ENCODE peak calls at places on chromosome 5, in nine cellular contexts. D is heart left ventricle, F is AG04450, N is HL-60, X is lung, U is breast epithelium, T is pancreas, P is kidney, Y is astrocyte of the cerebellum. B is an unnamed sample.

GRCh38 chr5:134018986-134019316 is 14.2 kb upstream of the VDAC1 start:
- DNase-seq in D (no peak), F (no peak), N (no peak), X (no peak), U (no peak), T (no peak), P (no peak), Y (no peak), B (no peak)

GRCh38 chr5:31639488-31640011 is 619 bp downstream of the PDZD2 start:
- DNase-seq in D (peak; percentile 20), F (no peak), N (no peak), X (no peak), U (no peak), T (no peak), P (peak; percentile 68), Y (no peak), B (no peak)

GRCh38 chr5:91311697-91312501 is 71.2 kb downstream of the ARRDC3 start:
- DNase-seq in D (peak; percentile 56), F (peak; percentile 96), N (peak; percentile 36), X (peak; percentile 87), U (no peak), T (peak; percentile 33), P (peak; percentile 88), Y (peak; percentile 99), B (peak; percentile 99)

GRCh38 chr5:135135530-135136201 is 101.6 kb upstream of the PITX1 start:
- DNase-seq in D (no peak), F (no peak), N (peak; percentile 42), X (no peak), U (no peak), T (no peak), P (peak; percentile 77), Y (peak; percentile 12), B (no peak)

GRCh38 chr5:54259090-54259489 is 51.3 kb downstream of the ARL15 start:
- DNase-seq in D (no peak), F (no peak), N (no peak), X (no peak), U (no peak), T (no peak), P (no peak), Y (no peak), B (no peak)

GRCh38 chr5:65946198-65946745 is 19.9 kb downstream of the ERBIN start:
- DNase-seq in D (no peak), F (no peak), N (no peak), X (no peak), U (no peak), T (no peak), P (no peak), Y (no peak), B (no peak)

GRCh38 chr5:172561151-172561550 is 79.9 kb upstream of the NEURL1B start:
- DNase-seq in D (no peak), F (no peak), N (no peak), X (no peak), U (no peak), T (no peak), P (no peak), Y (no peak), B (no peak)

GRCh38 chr5:127111112-127111511 is 37.8 kb upstream of the C5orf63 start:
- DNase-seq in D (no peak), F (no peak), N (no peak), X (no peak), U (no peak), T (no peak), P (no peak), Y (no peak), B (no peak)

GRCh38 chr5:3394046-3394597 is 201.5 kb upstream of the IRX1 start:
- DNase-seq in D (no peak), F (no peak), N (no peak), X (peak; percentile 20), U (no peak), T (no peak), P (no peak), Y (no peak), B (no peak)

GRCh38 chr5:134840811-134841210 is 5.0 kb upstream of the C5orf24 start:
- DNase-seq in D (no peak), F (no peak), N (no peak), X (no peak), U (no peak), T (no peak), P (no peak), Y (no peak), B (no peak)

GRCh38 chr5:16656561-16657191 is 39.9 kb upstream of the RETREG1 start:
- DNase-seq in D (no peak), F (no peak), N (no peak), X (no peak), U (no peak), T (no peak), P (no peak), Y (peak; percentile 53), B (no peak)

GRCh38 chr5:158856295-158856694 is 243.4 kb downstream of the EBF1 start:
- DNase-seq in D (no peak), F (no peak), N (no peak), X (no peak), U (no peak), T (no peak), P (no peak), Y (no peak), B (no peak)

GRCh38 chr5:126358525-126358924 is 64.7 kb upstream of the GRAMD2B start:
- DNase-seq in D (no peak), F (no peak), N (no peak), X (no peak), U (no peak), T (no peak), P (no peak), Y (peak; percentile 18), B (no peak)

GRCh38 chr5:169580964-169581363 is 2.6 kb upstream of the SPDL1 start:
- DNase-seq in D (no peak), F (no peak), N (no peak), X (no peak), U (no peak), T (no peak), P (no peak), Y (no peak), B (no peak)

GRCh38 chr5:190366-191035 is 794 bp upstream of the LRRC14B start:
- DNase-seq in D (no peak), F (no peak), N (no peak), X (no peak), U (no peak), T (no peak), P (no peak), Y (no peak), B (no peak)

GRCh38 chr5:138336952-138337684 is 948 bp upstream of the FAM53C start:
- DNase-seq in D (peak; percentile 80), F (peak; percentile 42), N (peak; percentile 75), X (peak; percentile 81), U (peak; percentile 72), T (peak; percentile 79), P (no peak), Y (peak; percentile 47), B (no peak)

GRCh38 chr5:146284016-146284415 is 54.6 kb upstream of the POU4F3 start:
- DNase-seq in D (no peak), F (no peak), N (no peak), X (no peak), U (no peak), T (no peak), P (no peak), Y (no peak), B (no peak)

GRCh38 chr5:56183507-56183906 is 49.6 kb downstream of the ANKRD55 start:
- DNase-seq in D (no peak), F (peak; percentile 80), N (no peak), X (no peak), U (no peak), T (no peak), P (no peak), Y (peak; percentile 82), B (peak; percentile 64)

DNA sequence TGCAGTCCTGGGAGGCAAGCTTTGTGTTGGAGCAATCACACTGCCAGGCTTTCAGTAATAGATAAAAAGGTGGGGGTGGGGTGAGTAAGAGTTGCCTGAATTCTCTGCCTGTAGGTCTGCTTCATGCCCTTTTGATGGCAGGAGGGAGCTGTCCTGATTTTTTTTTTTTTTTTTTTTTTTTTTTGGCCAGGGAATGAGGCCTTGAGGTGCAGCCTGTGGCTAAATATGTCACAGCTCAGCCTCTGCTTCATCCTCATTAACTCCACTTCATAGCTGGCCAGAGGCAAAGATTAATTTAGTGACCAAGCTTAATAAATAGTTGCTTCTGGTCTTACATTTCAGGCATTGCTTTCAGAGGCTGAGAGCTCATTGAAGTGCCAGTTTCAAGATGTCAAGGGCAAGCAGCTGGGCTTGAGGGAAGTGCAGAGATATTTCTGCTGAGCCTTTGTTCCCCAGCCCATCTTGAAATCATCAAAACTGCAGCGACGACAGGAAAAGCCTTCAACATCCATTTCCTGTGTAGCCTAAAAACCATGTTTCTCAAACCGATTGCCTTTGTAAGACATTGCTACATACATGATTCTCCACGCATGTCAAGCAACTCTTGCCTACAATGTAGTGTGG is 134.7 kb downstream of the MACIR start:
- DNase-seq in D (peak; percentile 10), F (no peak), N (peak; percentile 63), X (no peak), U (no peak), T (no peak), P (no peak), Y (no peak), B (peak; percentile 37)
- TF ChIP-seq CTCF in D (no peak), F (no peak), N (no peak), X (no peak), U (no peak), T (no peak), P (no peak), Y (peak; percentile 18), B (peak; percentile 32)

GRCh38 chr5:173984218-173984617 is 4.8 kb upstream of the C5orf47 start:
- DNase-seq in D (no peak), F (no peak), N (peak; percentile 11), X (no peak), U (no peak), T (no peak), P (no peak), Y (no peak), B (no peak)
- TF ChIP-seq CTCF in D (peak; percentile 7), F (peak; percentile 51), N (no peak), X (no peak), U (peak; percentile 35), T (peak; percentile 21), P (peak; percentile 54), Y (peak; percentile 41), B (peak; percentile 49)

DNA sequence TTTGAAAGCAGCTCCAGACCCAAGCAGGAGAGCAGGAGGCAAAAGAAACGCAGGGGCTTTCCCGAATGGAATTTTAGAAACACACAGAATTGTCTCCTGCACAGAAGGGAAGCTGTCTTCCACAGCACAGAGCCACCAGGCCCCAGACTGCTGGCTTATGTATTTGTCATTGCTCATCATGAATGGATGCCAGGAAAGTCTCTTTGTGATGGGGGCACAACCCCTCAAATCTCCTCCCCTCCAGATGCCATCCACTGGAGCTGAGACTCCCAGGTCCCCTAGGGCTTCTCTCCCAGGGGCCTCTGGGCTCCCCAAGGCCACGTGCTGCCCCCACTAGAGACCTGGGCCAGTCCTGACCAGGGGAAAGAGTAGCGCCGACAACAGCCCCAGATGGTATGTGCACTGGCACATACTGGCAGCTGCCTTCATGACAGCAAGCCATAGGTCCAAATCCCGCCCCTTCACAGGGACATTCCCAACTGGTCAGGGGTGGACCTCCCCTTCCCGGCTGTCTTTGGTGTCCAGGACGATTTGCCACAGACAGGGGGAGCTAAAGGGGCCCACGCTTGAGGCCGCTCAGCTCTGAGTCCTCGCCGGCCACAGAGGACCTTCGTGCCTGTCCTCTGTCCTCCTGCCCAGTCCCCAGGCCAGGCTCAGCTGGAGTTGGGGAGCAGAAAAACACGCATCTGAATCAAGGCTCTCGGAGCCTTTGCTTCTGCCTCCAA is 127.8 kb downstream of the KCNIP1 start:
- DNase-seq in D (peak; percentile 29), F (no peak), N (no peak), X (no peak), U (no peak), T (no peak), P (no peak), Y (no peak), B (no peak)
- TF ChIP-seq CTCF in D (peak; percentile 21), F (peak; percentile 35), N (no peak), X (no peak), U (no peak), T (no peak), P (no peak), Y (peak; percentile 45), B (peak; percentile 9)

GRCh38 chr5:88883566-88884434 is 816 bp upstream of the MEF2C start:
- DNase-seq in D (peak; percentile 83), F (peak; percentile 42), N (no peak), X (peak; percentile 65), U (no peak), T (peak; percentile 21), P (peak; percentile 84), Y (peak; percentile 63), B (no peak)
- TF ChIP-seq CTCF in D (no peak), F (no peak), N (no peak), X (no peak), U (no peak), T (no peak), P (no peak), Y (peak; percentile 8), B (no peak)